ENCODE peak calls at places on chromosome 17, in nine cellular contexts. J is D341Med; S is AML-193; G is sciatic nerve; N is NCI-H2107; K is LoVo; T is stimulated activated naive CD4-positive, alpha-beta T cell; U is stimulated activated CD8-positive, alpha-beta memory T cell treated with anti-CD3 and anti-CD28 coated beads, Interleukin-15, amount 100 ng/mL, for 4 hours; M is mesenteric fat pad. B is an unnamed sample.

GRCh38 chr17:40038882-40039513 is 15.2 kb downstream of the MED24 start:
- DNase-seq in K (no peak), U (no peak), J (peak; percentile 75), T (no peak), N (no peak), S (no peak), M (no peak), G (no peak), B (peak; percentile 89)

GRCh38 chr17:31494259-31495048 is 103.0 kb downstream of the RAB11FIP4 start:
- DNase-seq in S (peak; percentile 57), G (no peak), U (peak; percentile 51), K (peak; percentile 20), J (no peak), M (no peak), N (no peak), T (peak; percentile 70), B (no peak)

GRCh38 chr17:19010729-19011505 is 6.4 kb upstream of the FAM83G start:
- DNase-seq in K (peak; percentile 41), S (no peak), J (no peak), N (no peak), T (no peak), M (no peak), U (no peak), G (no peak), B (no peak)

GRCh38 chr17:2433696-2434095 is 32.8 kb upstream of the MNT start:
- DNase-seq in J (no peak), K (no peak), U (no peak), T (no peak), M (no peak), S (no peak), G (no peak), N (no peak), B (no peak)

GRCh38 chr17:8154608-8155152 is 2.5 kb upstream of the PER1 start:
- DNase-seq in S (no peak), G (no peak), K (no peak), J (no peak), N (no peak), U (no peak), M (no peak), T (peak; percentile 71), B (no peak)

GRCh38 chr17:8156174-8156992 is 4.2 kb upstream of the PER1 start:
- DNase-seq in N (peak; percentile 97), U (peak; percentile 100), G (peak; percentile 100), S (peak; percentile 85), J (peak; percentile 83), K (peak; percentile 99), M (peak; percentile 100), T (peak; percentile 100), B (peak; percentile 100)

GRCh38 chr17:77645441-77646430 is 312.8 kb upstream of the TNRC6C start:
- DNase-seq in N (no peak), G (no peak), T (peak; percentile 58), U (peak; percentile 16), M (peak; percentile 71), K (no peak), S (no peak), J (no peak), B (peak; percentile 60)

GRCh38 chr17:18374216-18374615 is 3.4 kb upstream of the EVPLL start:
- DNase-seq in N (no peak), M (no peak), J (no peak), K (no peak), S (no peak), U (no peak), T (no peak), G (no peak), B (no peak)

GRCh38 chr17:19570497-19571151 is 37.0 kb downstream of the SLC47A1 start:
- DNase-seq in N (no peak), G (no peak), T (no peak), K (peak; percentile 18), M (no peak), J (no peak), U (no peak), S (no peak), B (no peak)

GRCh38 chr17:773467-774319 is 8.4 kb downstream of the GLOD4 start:
- DNase-seq in U (no peak), N (no peak), T (no peak), S (no peak), G (no peak), M (peak; percentile 20), J (peak; percentile 34), K (no peak), B (no peak)

B was measured in cardiac muscle cell.